ENCODE peak calls at places on chromosomes 12 and 14, in eight cellular contexts. M is A549, Z is gastrocnemius medialis, Y is ovary, W is HCT116, X is K562, P is heart left ventricle, Q is Peyer's patch. B is an unnamed sample. For H3K4me1 and H3K9me3, the result is how much of the 10 kb centered on the place peaks cover.

GRCh38 chr14:91047174-91047753 is 13.2 kb downstream of the RPS6KA5 start:
- DNase-seq in M (no peak), Z (no peak), Y (no peak), W (no peak), X (no peak), P (no peak), Q (no peak), B (no peak)

GRCh38 chr14:75910048-75910447 is 71.7 kb downstream of the TGFB3 start:
- DNase-seq in M (no peak), Z (no peak), Y (no peak), W (no peak), X (no peak), P (no peak), Q (no peak), B (no peak)

GRCh38 chr12:59708484-59708883 is 112.7 kb downstream of the SLC16A7 start:
- DNase-seq in M (no peak), Z (no peak), Y (no peak), W (no peak), X (no peak), P (no peak), Q (no peak), B (no peak)

GRCh38 chr12:68844318-68844745 is 36.4 kb downstream of the MDM2 start:
- DNase-seq in M (no peak), Z (no peak), Y (no peak), W (no peak), X (no peak), P (no peak), Q (no peak), B (no peak)

GRCh38 chr14:101709962-101710891 is 51.3 kb upstream of the PPP2R5C start:
- DNase-seq in M (no peak), Z (no peak), Y (no peak), W (peak), X (peak), P (no peak), Q (peak), B (peak)

GRCh38 chr14:82388488-82388887 is 854.8 kb upstream of the SEL1L start:
- DNase-seq in M (no peak), Z (no peak), Y (no peak), W (no peak), X (no peak), P (no peak), Q (no peak), B (no peak)

GRCh38 chr14:85093631-85094330 is 436.2 kb upstream of the FLRT2 start:
- DNase-seq in M (no peak), Z (no peak), Y (no peak), W (no peak), X (no peak), P (no peak), Q (no peak), B (no peak)

GRCh38 chr14:99531221-99532096 is 50.2 kb downstream of the CCNK start:
- DNase-seq in M (no peak), Z (no peak), Y (no peak), W (no peak), X (no peak), P (no peak), Q (no peak), B (no peak)

GRCh38 chr12:51941011-51941561 is 10.4 kb upstream of the ACVR1B start:
- DNase-seq in M (no peak), Z (no peak), Y (no peak), W (no peak), X (no peak), P (no peak), Q (no peak), B (no peak)

GRCh38 chr12:116718578-116719454 is 19.1 kb downstream of the SPRING1 start:
- DNase-seq in M (no peak), Z (no peak), Y (no peak), W (no peak), X (no peak), P (no peak), Q (no peak), B (no peak)

GRCh38 chr14:71714225-71714624 is 218.0 kb upstream of the RGS6 start:
- DNase-seq in M (no peak), Z (no peak), Y (no peak), W (no peak), X (no peak), P (no peak), Q (no peak), B (no peak)

GRCh38 chr14:30108975-30109700 is 181.5 kb upstream of the PRKD1 start:
- DNase-seq in M (no peak), Z (no peak), Y (no peak), W (no peak), X (no peak), P (no peak), Q (no peak), B (no peak)

GRCh38 chr14:70692210-70692609 is 50.5 kb downstream of the TTC9 start:
- DNase-seq in M (no peak), Z (peak), Y (no peak), W (no peak), X (no peak), P (no peak), Q (no peak), B (no peak)

GRCh38 chr12:46357438-46358324 is 14.9 kb downstream of the SLC38A2 start:
- DNase-seq in M (peak), Z (no peak), Y (no peak), W (peak), X (no peak), P (no peak), Q (no peak), B (no peak)

GRCh38 chr12:109020750-109021380 is at the start of gene SVOP:
- DNase-seq in M (peak), Z (peak), Y (peak), W (peak), X (peak), P (peak), Q (no peak), B (peak)

GRCh38 chr12:114888458-114888857 is 204.5 kb upstream of the TBX3 start:
- DNase-seq in M (peak), Z (no peak), Y (no peak), W (no peak), X (no peak), P (no peak), Q (no peak), B (no peak)

GRCh38 chr12:55742719-55743130 is at the start of gene GDF11:
- DNase-seq in M (peak), Z (peak), Y (peak), W (no peak), X (peak), P (peak), Q (peak), B (no peak)

GRCh38 chr12:51323317-51323960 is 535 bp downstream of the BIN2 start:
- DNase-seq in M (no peak), Z (no peak), Y (no peak), W (no peak), X (no peak), P (no peak), Q (peak), B (no peak)

GRCh38 chr12:53049582-53050318 is at the start of gene TNS2:
- DNase-seq in M (peak), Z (peak), Y (peak), W (no peak), X (peak), P (peak), Q (no peak), B (no peak)

GRCh38 chr12:104064031-104064841 is at the start of gene HCFC2:
- DNase-seq in M (peak), Z (peak), Y (peak), W (peak), X (peak), P (peak), Q (peak), B (no peak)
- H3K4me1 ChIP-seq in M (under half), Z (under half), Y (under half), W (under half), X (under half), P (under half), Q (under half), B (under half)

GRCh38 chr12:126021675-126022074 is 956.4 kb downstream of the AACS start:
- DNase-seq in M (no peak), Z (no peak), Y (no peak), W (no peak), X (no peak), P (no peak), Q (no peak), B (no peak)

DNA sequence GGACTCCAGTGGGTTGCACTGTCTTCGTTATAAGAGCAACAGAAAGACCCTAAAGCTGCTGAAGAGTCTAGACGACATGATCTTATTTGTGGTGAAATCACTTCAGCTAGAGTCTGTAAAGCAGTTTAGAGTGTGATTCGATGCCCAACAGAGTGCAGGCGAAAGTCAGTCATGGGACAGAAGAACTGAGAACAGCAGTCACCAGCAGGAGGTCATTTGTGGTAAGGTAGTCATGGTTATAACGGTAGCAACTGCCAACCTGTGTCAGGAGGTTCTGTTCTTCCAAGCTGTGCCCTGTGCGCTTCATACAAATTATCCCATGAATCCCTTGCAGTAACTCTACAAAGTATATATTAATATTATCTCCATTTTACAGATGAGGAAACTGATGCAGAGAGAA is 954.1 kb downstream of the AACS start:
- DNase-seq in M (no peak), Z (no peak), Y (no peak), W (no peak), X (no peak), P (no peak), Q (no peak), B (no peak)
- H3K9me3 ChIP-seq in M (under half), Z (under half), Y (under half), W (under half), X (under half), P (under half), Q (under half), B (under half)

GRCh38 chr14:22884721-22885523 is 1.9 kb downstream of the REM2 start:
- DNase-seq in M (no peak), Z (no peak), Y (no peak), W (no peak), X (no peak), P (no peak), Q (no peak), B (no peak)

GRCh38 chr14:22882064-22882463 is 958 bp upstream of the REM2 start:
- DNase-seq in M (no peak), Z (no peak), Y (no peak), W (no peak), X (no peak), P (no peak), Q (no peak), B (no peak)

GRCh38 chr14:22882529-22883190 is 362 bp upstream of the REM2 start:
- DNase-seq in M (peak), Z (no peak), Y (peak), W (peak), X (peak), P (no peak), Q (no peak), B (no peak)

GRCh38 chr14:22885975-22886374 is 3.0 kb downstream of the REM2 start:
- DNase-seq in M (no peak), Z (no peak), Y (peak), W (no peak), X (no peak), P (no peak), Q (no peak), B (no peak)

DNA sequence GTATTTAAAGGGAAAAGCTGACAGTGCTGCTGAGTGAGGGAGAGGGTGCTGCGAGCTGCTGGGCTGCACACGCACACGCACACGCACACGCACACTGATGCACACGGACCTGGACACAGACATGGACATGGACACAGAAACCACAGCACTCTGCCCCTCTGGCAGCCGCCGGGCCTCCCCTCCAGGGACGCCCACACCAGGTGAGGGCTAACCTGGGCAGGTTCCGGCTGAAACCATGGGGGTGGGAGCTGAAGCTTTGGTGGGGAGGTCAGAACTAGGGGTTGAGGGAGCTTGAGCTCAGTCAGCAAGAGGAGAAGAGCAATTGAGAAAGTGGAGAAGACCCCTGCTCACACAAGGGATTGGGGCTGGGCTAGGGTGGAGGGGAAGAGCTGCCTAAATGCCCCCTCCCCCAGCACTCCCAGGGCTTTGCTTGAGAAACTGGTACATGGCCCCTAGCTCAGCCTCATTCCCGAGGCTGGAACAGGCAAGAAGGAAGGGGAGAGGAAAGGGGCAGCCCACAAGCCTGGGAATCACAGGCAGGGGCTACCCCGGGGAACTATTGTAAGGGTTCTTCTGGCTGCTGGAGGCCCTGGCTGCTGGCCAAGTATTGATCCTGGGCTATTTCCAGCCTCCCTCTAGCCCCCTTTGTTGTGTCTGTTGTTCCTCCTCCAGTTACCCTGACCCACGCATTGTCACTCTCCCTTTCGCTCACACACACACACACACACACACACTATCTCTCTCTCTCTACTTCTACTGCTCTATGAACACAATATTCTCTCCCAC is at the start of gene REM2:
- DNase-seq in M (no peak), Z (no peak), Y (peak), W (no peak), X (no peak), P (no peak), Q (no peak), B (no peak)
- TF ChIP-seq POLR2A in M (no peak), Z (no peak), Y (no peak), W (no peak), X (no peak), P (no peak), Q (no peak), B (no peak)

DNA sequence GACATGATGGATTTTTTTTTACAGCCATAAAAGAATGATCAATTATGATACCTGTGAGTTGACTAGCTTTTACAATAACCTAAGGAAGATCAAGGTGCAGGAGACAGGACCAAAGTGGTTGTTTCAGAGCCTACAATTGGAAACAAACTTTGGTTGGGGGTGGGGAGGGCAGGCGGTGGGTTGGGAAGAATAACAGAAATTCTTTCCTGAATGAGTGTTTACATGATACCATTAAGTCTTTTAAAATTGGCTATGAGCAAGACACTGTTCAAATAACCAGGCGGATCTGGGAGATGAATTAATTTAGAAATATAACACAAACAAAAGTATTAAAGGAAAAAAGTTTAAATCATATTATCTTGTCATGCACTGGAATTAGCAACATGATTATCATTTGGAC is 7.2 kb downstream of the NFYB start:
- DNase-seq in M (no peak), Z (no peak), Y (no peak), W (no peak), X (no peak), P (no peak), Q (no peak), B (no peak)
- H3K4me1 ChIP-seq in M (half or more), Z (under half), Y (under half), W (under half), X (under half), P (under half), Q (under half), B (under half)

GRCh38 chr12:14403711-14404164 is 38.3 kb downstream of the ATF7IP start:
- DNase-seq in M (peak), Z (no peak), Y (no peak), W (no peak), X (no peak), P (no peak), Q (no peak), B (no peak)
- H3K9me3 ChIP-seq in M (under half), Z (under half), Y (under half), W (under half), X (under half), P (under half), Q (under half), B (under half)

DNA sequence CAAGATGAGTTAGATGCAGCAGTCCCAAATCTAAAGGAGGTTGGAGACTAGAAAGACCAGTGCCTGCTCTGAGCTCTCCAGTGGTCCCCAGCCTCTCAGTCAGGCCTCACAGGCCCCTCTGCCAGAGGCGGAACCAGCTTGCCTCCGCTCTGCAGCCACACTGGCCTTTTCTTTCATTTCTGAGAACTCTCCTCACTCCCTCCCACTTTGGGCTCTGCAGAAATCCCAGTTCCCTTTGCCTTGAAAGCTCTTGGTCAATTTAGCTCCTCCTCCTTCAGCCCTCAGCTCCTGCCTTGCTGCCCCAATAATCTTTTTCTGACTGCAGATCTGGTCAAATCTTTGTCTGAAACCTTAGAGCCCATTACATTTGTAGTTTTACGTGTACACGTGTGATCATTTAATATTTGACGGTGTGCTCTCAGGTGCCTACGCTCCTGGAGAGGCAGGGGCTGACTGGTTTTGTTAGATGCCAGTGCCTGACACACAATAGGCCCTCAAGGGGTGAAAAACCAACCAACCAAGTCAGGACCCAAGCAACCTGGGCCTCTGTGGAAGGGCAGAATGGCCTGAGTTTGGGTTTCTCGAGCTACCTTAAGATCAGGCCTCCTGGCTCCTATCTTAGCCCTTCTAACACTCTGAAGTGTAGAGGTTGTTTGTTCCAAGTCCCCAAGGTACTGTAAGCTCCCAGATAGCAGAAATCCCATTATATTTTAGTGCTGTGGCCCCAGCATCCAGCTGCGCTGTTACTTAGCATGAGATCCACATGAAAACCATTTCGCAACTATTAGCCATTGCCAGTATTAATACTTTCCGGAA is 1.1 kb upstream of the NUDT4 start:
- DNase-seq in M (peak), Z (peak), Y (peak), W (no peak), X (peak), P (no peak), Q (no peak), B (no peak)
- TF ChIP-seq POLR2A in M (no peak), Z (peak), Y (no peak), W (no peak), X (peak), P (peak), Q (no peak), B (no peak)

DNA sequence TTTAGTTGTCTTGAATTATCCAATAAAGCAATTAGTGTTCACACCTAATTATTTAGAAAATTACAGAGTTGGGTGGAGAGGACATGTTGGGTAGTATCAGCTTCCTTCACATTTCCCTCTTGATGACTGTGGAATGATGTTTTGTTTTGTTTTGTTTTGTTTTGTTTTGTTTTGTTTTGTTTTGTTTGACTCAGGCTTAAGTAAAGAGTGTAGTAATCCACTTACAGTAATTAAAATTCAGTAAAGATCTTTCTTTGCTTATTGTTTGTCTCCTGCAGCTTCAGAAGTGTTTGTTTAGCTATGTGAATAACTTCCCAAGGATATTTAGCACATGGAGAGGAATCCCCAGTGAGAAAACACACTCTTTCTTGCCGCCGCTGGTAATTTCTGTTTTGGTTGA is 59.7 kb downstream of the DAAM1 start:
- DNase-seq in M (no peak), Z (no peak), Y (no peak), W (no peak), X (no peak), P (no peak), Q (no peak), B (no peak)
- H3K4me1 ChIP-seq in M (under half), Z (under half), Y (under half), W (under half), X (under half), P (under half), Q (under half), B (under half)

GRCh38 chr12:38120438-38120837 is 196.1 kb upstream of the ALG10B start:
- DNase-seq in M (no peak), Z (no peak), Y (no peak), W (no peak), X (no peak), P (no peak), Q (no peak), B (no peak)
- H3K9me3 ChIP-seq in M (under half), Z (under half), Y (under half), W (under half), X (under half), P (under half), Q (under half), B (under half)

DNA sequence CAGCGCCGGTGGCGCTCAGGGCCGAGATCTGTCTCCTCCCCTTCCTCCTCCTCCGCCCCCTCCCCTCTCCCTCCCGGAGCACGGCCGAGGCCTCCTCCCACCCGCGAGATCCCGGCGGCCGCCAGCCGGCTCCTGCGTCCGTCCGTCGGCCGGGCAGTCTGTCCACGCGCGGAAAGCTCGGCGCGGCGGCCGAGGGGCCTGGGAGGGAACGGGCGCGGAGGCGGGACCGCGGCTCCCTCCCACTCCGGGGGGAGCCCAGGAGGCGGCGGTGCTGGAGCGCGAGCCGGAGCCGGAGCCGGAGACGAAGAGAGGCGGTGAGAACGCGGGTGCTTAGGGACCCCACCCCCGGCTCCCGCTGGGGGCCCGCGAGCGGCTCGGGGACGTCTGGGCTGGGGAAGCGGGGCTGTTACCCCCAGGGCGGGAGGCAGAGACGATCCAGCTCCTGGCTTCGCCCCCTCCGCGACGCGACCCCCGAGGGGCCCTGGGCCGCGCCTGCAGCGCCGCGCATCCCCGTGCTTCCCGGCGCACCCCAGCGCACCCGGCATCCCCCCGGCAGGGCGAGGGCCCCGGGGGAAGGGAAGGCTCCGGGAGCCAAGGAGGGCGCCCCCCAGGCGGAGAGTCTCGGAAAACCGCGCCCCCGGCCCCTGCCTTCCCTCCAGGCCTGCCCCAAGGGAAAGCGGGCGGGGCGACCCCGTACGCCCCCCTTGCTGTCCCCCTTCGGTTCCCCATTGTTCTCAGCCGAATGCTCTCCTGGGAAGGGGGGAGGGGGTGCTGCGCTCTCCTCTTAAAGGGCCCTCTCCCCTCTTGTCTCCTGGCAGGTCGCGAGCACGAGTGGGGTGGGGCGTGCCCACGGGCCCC is at the start of gene DTX1:
- DNase-seq in M (no peak), Z (no peak), Y (peak), W (no peak), X (no peak), P (no peak), Q (peak), B (no peak)
- TF ChIP-seq POLR2A in M (no peak), Z (no peak), Y (no peak), W (no peak), X (no peak), P (no peak), Q (no peak), B (no peak)

GRCh38 chr12:57834086-57834876 is 12.2 kb downstream of the CTDSP2 start:
- DNase-seq in M (no peak), Z (no peak), Y (no peak), W (no peak), X (no peak), P (no peak), Q (no peak), B (no peak)
- H3K4me1 ChIP-seq in M (under half), Z (half or more), Y (half or more), W (under half), X (under half), P (half or more), Q (under half), B (half or more)